ENCODE peak calls at places on chromosome 21, in four cellular contexts. T is NCI-H748 treated with DMSO at 0.1 percent for 48 hours; Z is NCI-H345; H is stimulated activated CD8-positive, alpha-beta memory T cell treated with anti-CD3 and anti-CD28 coated beads, Interleukin-7, amount 100 ng/mL, for 4 hours. N is an unnamed sample.

GRCh38 chr21:36203603-36203889 is 46.9 kb downstream of the DOP1B start:
- DNase-seq in H (peak), Z (no peak), T (no peak), N (no peak)

GRCh38 chr21:15992171-15992570 is 262.4 kb downstream of the USP25 start:
- DNase-seq in Z (no peak), H (no peak), T (no peak), N (no peak)

GRCh38 chr21:26146681-26147080 is 23.9 kb downstream of the APP start:
- DNase-seq in H (no peak), T (no peak), Z (no peak), N (no peak)

GRCh38 chr21:46151261-46151988 is 4.0 kb downstream of the FTCD start:
- DNase-seq in H (no peak), T (no peak), Z (no peak), N (no peak)

GRCh38 chr21:45372732-45373355 is 32.1 kb upstream of the COL18A1 start:
- DNase-seq in Z (no peak), T (no peak), H (no peak), N (no peak)

GRCh38 chr21:44275041-44275440 is 10.6 kb upstream of the AIRE start:
- DNase-seq in H (no peak), Z (no peak), T (peak), N (no peak)

GRCh38 chr21:38948377-38948776 is 142.6 kb downstream of the ETS2 start:
- DNase-seq in Z (no peak), H (no peak), T (no peak), N (no peak)

GRCh38 chr21:42193131-42193671 is 25.7 kb upstream of the ABCG1 start:
- DNase-seq in Z (no peak), T (no peak), H (peak), N (peak)

GRCh38 chr21:40487406-40487805 is 359.6 kb downstream of the DSCAM start:
- DNase-seq in T (no peak), H (no peak), Z (peak), N (no peak)

GRCh38 chr21:33971492-33972013 is 55.9 kb upstream of the ATP5PO start:
- DNase-seq in Z (no peak), T (peak), H (no peak), N (no peak)

GRCh38 chr21:20998456-20998789 is 214 bp downstream of the NCAM2 start:
- DNase-seq in Z (no peak), H (no peak), T (peak), N (no peak)

GRCh38 chr21:16811011-16811410 is 701.8 kb upstream of the CXADR start:
- DNase-seq in H (no peak), Z (no peak), T (no peak), N (no peak)

GRCh38 chr21:41610042-41610839 is 102.3 kb upstream of the TMPRSS2 start:
- DNase-seq in H (no peak), Z (peak), T (peak), N (no peak)

GRCh38 chr21:46503922-46504539 is 45.3 kb downstream of the DIP2A start:
- DNase-seq in T (no peak), H (no peak), Z (no peak), N (no peak)

GRCh38 chr21:15121097-15121654 is 56.4 kb upstream of the NRIP1 start:
- DNase-seq in H (no peak), Z (no peak), T (no peak), N (no peak)

GRCh38 chr21:15409031-15409430 is 320.8 kb upstream of the USP25 start:
- DNase-seq in T (no peak), Z (no peak), H (no peak), N (no peak)

GRCh38 chr21:36542312-36543101 is 62.6 kb upstream of the CLDN14 start:
- DNase-seq in T (no peak), H (no peak), Z (no peak), N (no peak)

GRCh38 chr21:29431680-29432079 is 133.0 kb downstream of the BACH1 start:
- DNase-seq in H (no peak), Z (no peak), T (no peak), N (no peak)

GRCh38 chr21:46159841-46160562 is 4.6 kb upstream of the FTCD start:
- DNase-seq in H (no peak), T (no peak), Z (no peak), N (no peak)

GRCh38 chr21:32757804-32758203 is 13.8 kb downstream of the PAXBP1 start:
- DNase-seq in Z (no peak), T (no peak), H (no peak), N (no peak)

GRCh38 chr21:36089946-36090345 is 20.1 kb downstream of the CBR1 start:
- DNase-seq in Z (no peak), H (no peak), T (no peak), N (no peak)

GRCh38 chr21:34996304-34997081 is 52.6 kb downstream of the RUNX1 start:
- DNase-seq in H (no peak), Z (no peak), T (no peak), N (no peak)

GRCh38 chr21:45383615-45384201 is 21.3 kb upstream of the COL18A1 start:
- DNase-seq in T (no peak), Z (no peak), H (no peak), N (no peak)

GRCh38 chr21:41746744-41747006 is 20.2 kb downstream of the RIPK4 start:
- DNase-seq in Z (no peak), H (no peak), T (no peak), N (no peak)

GRCh38 chr21:45029298-45029967 is 44.9 kb upstream of the ADARB1 start:
- DNase-seq in T (peak), H (no peak), Z (peak), N (no peak)

N was measured in activated effector memory CD4-positive, alpha-beta T cell treated with Interleukin-2 at 50 U/mL for 16 hours.